ENCODE peak calls at places on chromosomes 7 and 10, in nine cellular contexts. One of them, this sample, is unnamed.

GRCh38 chr7:3688061-3688460 is 387.0 kb downstream of the SDK1 start:
- DNase-seq in MM.1S: no peak
- DNase-seq in adipocyte: no peak
- DNase-seq in neuronal stem cell: no peak
- DNase-seq in neural progenitor cell: no peak
- DNase-seq in colonic mucosa: no peak
- DNase-seq in astrocyte: no peak
- DNase-seq in fibroblast of lung: no peak
- DNase-seq in SK-N-SH: no peak
- DNase-seq in this sample: no peak

GRCh38 chr10:119466076-119466475 is 76.4 kb downstream of the RGS10 start:
- DNase-seq in MM.1S: no peak
- DNase-seq in adipocyte: no peak
- DNase-seq in neuronal stem cell: no peak
- DNase-seq in neural progenitor cell: no peak
- DNase-seq in colonic mucosa: no peak
- DNase-seq in astrocyte: no peak
- DNase-seq in fibroblast of lung: no peak
- DNase-seq in SK-N-SH: no peak
- DNase-seq in this sample: no peak

GRCh38 chr7:50854831-50855230 is 72.1 kb upstream of the GRB10 start:
- DNase-seq in MM.1S: no peak
- DNase-seq in adipocyte: no peak
- DNase-seq in neuronal stem cell: no peak
- DNase-seq in neural progenitor cell: no peak
- DNase-seq in colonic mucosa: no peak
- DNase-seq in astrocyte: no peak
- DNase-seq in fibroblast of lung: no peak
- DNase-seq in SK-N-SH: no peak
- DNase-seq in this sample: no peak

GRCh38 chr10:91198781-91199180 is 21.7 kb upstream of the PCGF5 start:
- DNase-seq in MM.1S: peak; percentile 85
- DNase-seq in adipocyte: peak; percentile 96
- DNase-seq in neuronal stem cell: no peak
- DNase-seq in neural progenitor cell: no peak
- DNase-seq in colonic mucosa: no peak
- DNase-seq in astrocyte: no peak
- DNase-seq in fibroblast of lung: peak; percentile 16
- DNase-seq in SK-N-SH: no peak
- DNase-seq in this sample: no peak

GRCh38 chr7:148474421-148474820 is 116.1 kb upstream of the C7orf33 start:
- DNase-seq in MM.1S: no peak
- DNase-seq in adipocyte: no peak
- DNase-seq in neuronal stem cell: peak; percentile 67
- DNase-seq in neural progenitor cell: peak; percentile 70
- DNase-seq in colonic mucosa: no peak
- DNase-seq in astrocyte: no peak
- DNase-seq in fibroblast of lung: no peak
- DNase-seq in SK-N-SH: no peak
- DNase-seq in this sample: no peak

GRCh38 chr10:72852428-72852827 is 41.1 kb upstream of the OIT3 start:
- DNase-seq in MM.1S: no peak
- DNase-seq in adipocyte: no peak
- DNase-seq in neuronal stem cell: no peak
- DNase-seq in neural progenitor cell: no peak
- DNase-seq in colonic mucosa: no peak
- DNase-seq in astrocyte: no peak
- DNase-seq in fibroblast of lung: no peak
- DNase-seq in SK-N-SH: no peak
- DNase-seq in this sample: no peak

GRCh38 chr10:28664369-28664740 is 13.0 kb upstream of the BAMBI start:
- DNase-seq in MM.1S: no peak
- DNase-seq in adipocyte: peak; percentile 79
- DNase-seq in neuronal stem cell: no peak
- DNase-seq in neural progenitor cell: no peak
- DNase-seq in colonic mucosa: no peak
- DNase-seq in astrocyte: peak; percentile 69
- DNase-seq in fibroblast of lung: peak; percentile 79
- DNase-seq in SK-N-SH: no peak
- DNase-seq in this sample: no peak

GRCh38 chr7:76352193-76352592 is 6.6 kb downstream of the YWHAG start:
- DNase-seq in MM.1S: no peak
- DNase-seq in adipocyte: no peak
- DNase-seq in neuronal stem cell: no peak
- DNase-seq in neural progenitor cell: no peak
- DNase-seq in colonic mucosa: no peak
- DNase-seq in astrocyte: no peak
- DNase-seq in fibroblast of lung: no peak
- DNase-seq in SK-N-SH: no peak
- DNase-seq in this sample: no peak

GRCh38 chr7:2567663-2568238 is 9.0 kb downstream of the IQCE start:
- DNase-seq in MM.1S: no peak
- DNase-seq in adipocyte: peak; percentile 35
- DNase-seq in neuronal stem cell: no peak
- DNase-seq in neural progenitor cell: peak; percentile 76
- DNase-seq in colonic mucosa: no peak
- DNase-seq in astrocyte: no peak
- DNase-seq in fibroblast of lung: no peak
- DNase-seq in SK-N-SH: peak; percentile 69
- DNase-seq in this sample: peak; percentile 48

GRCh38 chr7:74153736-74154135 is 20.4 kb upstream of the EIF4H start:
- DNase-seq in MM.1S: no peak
- DNase-seq in adipocyte: no peak
- DNase-seq in neuronal stem cell: no peak
- DNase-seq in neural progenitor cell: no peak
- DNase-seq in colonic mucosa: no peak
- DNase-seq in astrocyte: no peak
- DNase-seq in fibroblast of lung: no peak
- DNase-seq in SK-N-SH: no peak
- DNase-seq in this sample: no peak

GRCh38 chr10:90424730-90425129 is 433.1 kb downstream of the HTR7 start:
- DNase-seq in MM.1S: no peak
- DNase-seq in adipocyte: no peak
- DNase-seq in neuronal stem cell: no peak
- DNase-seq in neural progenitor cell: no peak
- DNase-seq in colonic mucosa: no peak
- DNase-seq in astrocyte: peak; percentile 62
- DNase-seq in fibroblast of lung: peak; percentile 68
- DNase-seq in SK-N-SH: no peak
- DNase-seq in this sample: no peak

GRCh38 chr7:110204527-110204926 is 886.4 kb upstream of the LRRN3 start:
- DNase-seq in MM.1S: no peak
- DNase-seq in adipocyte: no peak
- DNase-seq in neuronal stem cell: peak; percentile 2
- DNase-seq in neural progenitor cell: peak; percentile 53
- DNase-seq in colonic mucosa: no peak
- DNase-seq in astrocyte: no peak
- DNase-seq in fibroblast of lung: no peak
- DNase-seq in SK-N-SH: no peak
- DNase-seq in this sample: peak; percentile 8

GRCh38 chr10:23053036-23053435 is 42.3 kb upstream of the MSRB2 start:
- DNase-seq in MM.1S: no peak
- DNase-seq in adipocyte: no peak
- DNase-seq in neuronal stem cell: no peak
- DNase-seq in neural progenitor cell: no peak
- DNase-seq in colonic mucosa: no peak
- DNase-seq in astrocyte: no peak
- DNase-seq in fibroblast of lung: peak; percentile 25
- DNase-seq in SK-N-SH: no peak
- DNase-seq in this sample: peak; percentile 79

DNA sequence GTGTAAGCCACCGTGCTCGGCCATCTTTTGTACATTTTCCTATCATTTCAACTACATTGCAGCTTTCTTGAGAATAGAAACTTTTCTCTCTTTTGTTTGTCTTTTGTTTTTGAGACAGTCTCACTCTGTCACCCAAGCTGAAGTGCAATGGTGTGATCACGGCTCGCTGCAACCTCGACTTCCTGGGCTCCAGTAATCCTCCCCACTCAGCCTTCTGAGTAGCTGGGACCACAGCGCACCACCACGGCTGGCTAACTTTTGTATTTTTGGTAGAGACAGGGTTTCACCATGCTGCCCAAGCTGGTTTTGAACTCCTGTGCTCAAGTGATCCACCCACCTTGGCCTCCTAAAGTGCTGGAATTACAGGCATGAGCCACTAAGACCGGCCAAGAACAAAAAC is 31.3 kb upstream of the DAGLB start:
- DNase-seq in MM.1S: no peak
- DNase-seq in adipocyte: no peak
- DNase-seq in neuronal stem cell: no peak
- DNase-seq in neural progenitor cell: no peak
- DNase-seq in colonic mucosa: no peak
- DNase-seq in astrocyte: no peak
- DNase-seq in fibroblast of lung: no peak
- DNase-seq in SK-N-SH: no peak
- DNase-seq in this sample: no peak
- H3K9ac ChIP-seq in MM.1S: no peak overlapping the region
- H3K9ac ChIP-seq in adipocyte: no peak overlapping the region
- H3K9ac ChIP-seq in neuronal stem cell: no peak overlapping the region
- H3K9ac ChIP-seq in neural progenitor cell: no peak overlapping the region
- H3K9ac ChIP-seq in colonic mucosa: no peak overlapping the region
- H3K9ac ChIP-seq in astrocyte: no peak overlapping the region
- H3K9ac ChIP-seq in fibroblast of lung: no peak overlapping the region
- H3K9ac ChIP-seq in SK-N-SH: no peak overlapping the region
- H3K9ac ChIP-seq in this sample: no peak overlapping the region

DNA sequence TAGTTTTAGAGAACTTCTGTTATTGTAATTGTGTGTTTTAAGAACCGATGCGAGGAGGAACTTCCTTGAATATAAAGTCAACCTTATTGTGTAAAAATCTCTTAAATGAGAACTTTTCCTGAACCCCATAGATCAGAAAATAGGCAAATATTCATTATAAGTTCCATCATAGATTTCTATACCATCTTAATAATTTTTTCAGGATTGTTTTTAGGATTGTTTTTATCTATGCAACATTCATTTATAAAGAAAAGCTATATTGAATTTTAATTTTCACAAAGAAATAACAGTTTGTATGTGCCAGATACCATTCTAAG is 1.7 kb upstream of the SMNDC1 start:
- DNase-seq in MM.1S: no peak
- DNase-seq in adipocyte: no peak
- DNase-seq in neuronal stem cell: no peak
- DNase-seq in neural progenitor cell: no peak
- DNase-seq in colonic mucosa: no peak
- DNase-seq in astrocyte: no peak
- DNase-seq in fibroblast of lung: no peak
- DNase-seq in SK-N-SH: no peak
- DNase-seq in this sample: no peak
- H3K4me3 ChIP-seq in MM.1S: peak overlapping the region; percentile 31
- H3K4me3 ChIP-seq in adipocyte: peak overlapping the region; percentile 46
- H3K4me3 ChIP-seq in neuronal stem cell: no peak overlapping the region
- H3K4me3 ChIP-seq in neural progenitor cell: no peak overlapping the region
- H3K4me3 ChIP-seq in colonic mucosa: no peak overlapping the region
- H3K4me3 ChIP-seq in astrocyte: no peak overlapping the region
- H3K4me3 ChIP-seq in fibroblast of lung: no peak overlapping the region
- H3K4me3 ChIP-seq in SK-N-SH: no peak overlapping the region
- H3K4me3 ChIP-seq in this sample: no peak overlapping the region

GRCh38 chr10:79149345-79149661 is 80.5 kb downstream of the ZMIZ1 start:
- DNase-seq in MM.1S: no peak
- DNase-seq in adipocyte: no peak
- DNase-seq in neuronal stem cell: no peak
- DNase-seq in neural progenitor cell: no peak
- DNase-seq in colonic mucosa: no peak
- DNase-seq in astrocyte: no peak
- DNase-seq in fibroblast of lung: no peak
- DNase-seq in SK-N-SH: no peak
- DNase-seq in this sample: no peak

GRCh38 chr10:79150444-79150754 is 81.6 kb downstream of the ZMIZ1 start:
- DNase-seq in MM.1S: no peak
- DNase-seq in adipocyte: no peak
- DNase-seq in neuronal stem cell: no peak
- DNase-seq in neural progenitor cell: no peak
- DNase-seq in colonic mucosa: no peak
- DNase-seq in astrocyte: no peak
- DNase-seq in fibroblast of lung: no peak
- DNase-seq in SK-N-SH: no peak
- DNase-seq in this sample: no peak

GRCh38 chr10:79148452-79149344 is 79.9 kb downstream of the ZMIZ1 start:
- DNase-seq in MM.1S: no peak
- DNase-seq in adipocyte: no peak
- DNase-seq in neuronal stem cell: no peak
- DNase-seq in neural progenitor cell: peak; percentile 58
- DNase-seq in colonic mucosa: peak; percentile 69
- DNase-seq in astrocyte: no peak
- DNase-seq in fibroblast of lung: peak; percentile 71
- DNase-seq in SK-N-SH: peak; percentile 75
- DNase-seq in this sample: no peak

GRCh38 chr10:79147796-79148451 is 79.2 kb downstream of the ZMIZ1 start:
- DNase-seq in MM.1S: no peak
- DNase-seq in adipocyte: no peak
- DNase-seq in neuronal stem cell: no peak
- DNase-seq in neural progenitor cell: no peak
- DNase-seq in colonic mucosa: no peak
- DNase-seq in astrocyte: no peak
- DNase-seq in fibroblast of lung: no peak
- DNase-seq in SK-N-SH: no peak
- DNase-seq in this sample: no peak

DNA sequence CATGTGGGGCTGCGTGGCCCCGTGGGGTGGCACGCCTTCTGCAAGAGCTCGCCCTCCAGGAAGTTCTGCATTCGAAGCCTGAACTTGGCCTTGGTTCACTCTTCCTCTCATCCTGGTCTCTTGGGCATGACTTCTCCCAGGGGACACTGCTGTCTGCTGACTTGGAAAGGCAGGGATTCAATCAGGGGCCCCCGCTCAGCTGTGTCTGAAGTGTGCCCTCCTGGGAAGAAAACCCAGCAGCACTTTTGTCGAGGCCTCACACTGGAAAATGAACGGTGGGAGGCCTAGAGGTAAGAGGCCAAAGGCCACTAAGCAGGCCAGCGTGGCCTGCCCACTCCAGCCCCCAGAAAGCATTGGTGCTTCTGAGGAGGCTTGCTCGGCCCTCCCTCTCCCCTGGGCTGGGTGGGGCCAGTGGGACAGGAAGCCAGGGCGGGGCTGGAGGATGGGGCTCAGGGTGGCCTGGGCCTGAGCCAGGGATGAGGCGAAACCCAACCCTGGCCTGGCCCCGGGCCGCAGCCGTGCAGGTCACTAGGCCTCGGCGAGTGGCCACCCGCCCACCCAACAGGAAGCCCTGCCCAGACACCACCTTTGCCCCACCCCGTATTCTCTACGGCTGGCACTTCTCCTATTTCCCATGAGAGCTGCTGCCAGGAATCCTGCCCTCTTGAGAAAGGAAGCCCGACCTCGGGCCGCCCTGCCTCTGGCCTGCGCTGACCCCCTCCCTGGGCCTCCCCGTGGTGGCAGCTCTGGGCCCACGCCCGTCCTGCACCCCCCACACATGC is 81.1 kb downstream of the ZMIZ1 start:
- DNase-seq in MM.1S: no peak
- DNase-seq in adipocyte: peak; percentile 62
- DNase-seq in neuronal stem cell: no peak
- DNase-seq in neural progenitor cell: peak; percentile 40
- DNase-seq in colonic mucosa: peak; percentile 83
- DNase-seq in astrocyte: no peak
- DNase-seq in fibroblast of lung: peak; percentile 73
- DNase-seq in SK-N-SH: peak; percentile 63
- DNase-seq in this sample: no peak
- H3K9ac ChIP-seq in MM.1S: no peak overlapping the region
- H3K9ac ChIP-seq in adipocyte: peak overlapping the region; percentile 91
- H3K9ac ChIP-seq in neuronal stem cell: no peak overlapping the region
- H3K9ac ChIP-seq in neural progenitor cell: no peak overlapping the region
- H3K9ac ChIP-seq in colonic mucosa: peak overlapping the region; percentile 58
- H3K9ac ChIP-seq in astrocyte: peak overlapping the region; percentile 73
- H3K9ac ChIP-seq in fibroblast of lung: peak overlapping the region; percentile 56
- H3K9ac ChIP-seq in SK-N-SH: peak overlapping the region; percentile 70
- H3K9ac ChIP-seq in this sample: peak overlapping the region; percentile 21

GRCh38 chr7:141374425-141374824 is 176.8 kb upstream of the AGK start:
- DNase-seq in MM.1S: no peak
- DNase-seq in adipocyte: no peak
- DNase-seq in neuronal stem cell: no peak
- DNase-seq in neural progenitor cell: no peak
- DNase-seq in colonic mucosa: no peak
- DNase-seq in astrocyte: no peak
- DNase-seq in fibroblast of lung: no peak
- DNase-seq in SK-N-SH: no peak
- DNase-seq in this sample: no peak
- H3K4me3 ChIP-seq in MM.1S: no peak overlapping the region
- H3K4me3 ChIP-seq in adipocyte: no peak overlapping the region
- H3K4me3 ChIP-seq in neuronal stem cell: no peak overlapping the region
- H3K4me3 ChIP-seq in neural progenitor cell: no peak overlapping the region
- H3K4me3 ChIP-seq in colonic mucosa: no peak overlapping the region
- H3K4me3 ChIP-seq in astrocyte: no peak overlapping the region
- H3K4me3 ChIP-seq in fibroblast of lung: no peak overlapping the region
- H3K4me3 ChIP-seq in SK-N-SH: no peak overlapping the region
- H3K4me3 ChIP-seq in this sample: no peak overlapping the region

This sample was measured in NT2/D1.